ENCODE peak calls at places on chromosome 3, in five cellular contexts. One of them, this sample, is unnamed.

GRCh38 chr3:153958635-153959320 is 162.4 kb upstream of the ARHGEF26 start:
- DNase-seq in gastrocnemius medialis: no peak
- DNase-seq in tibial nerve: no peak
- DNase-seq in ovary: no peak
- DNase-seq in stomach: no peak
- DNase-seq in this sample: no peak

GRCh38 chr3:178439504-178439903 is 96.7 kb upstream of the KCNMB2 start:
- DNase-seq in tibial nerve: no peak
- DNase-seq in stomach: no peak
- DNase-seq in gastrocnemius medialis: no peak
- DNase-seq in ovary: no peak
- DNase-seq in this sample: peak

GRCh38 chr3:115788921-115789470 is 165.7 kb downstream of the GAP43 start:
- DNase-seq in tibial nerve: no peak
- DNase-seq in stomach: no peak
- DNase-seq in ovary: no peak
- DNase-seq in gastrocnemius medialis: no peak
- DNase-seq in this sample: peak

GRCh38 chr3:185867650-185868049 is 42.8 kb upstream of the IGF2BP2 start:
- DNase-seq in gastrocnemius medialis: no peak
- DNase-seq in ovary: no peak
- DNase-seq in tibial nerve: no peak
- DNase-seq in stomach: no peak
- DNase-seq in this sample: no peak

GRCh38 chr3:169998668-169999131 is 32.1 kb downstream of the SEC62 start:
- DNase-seq in tibial nerve: no peak
- DNase-seq in ovary: no peak
- DNase-seq in stomach: no peak
- DNase-seq in gastrocnemius medialis: no peak
- DNase-seq in this sample: no peak

GRCh38 chr3:181329024-181329423 is 339.5 kb upstream of the DNAJC19 start:
- DNase-seq in stomach: no peak
- DNase-seq in ovary: no peak
- DNase-seq in tibial nerve: no peak
- DNase-seq in gastrocnemius medialis: no peak
- DNase-seq in this sample: no peak

GRCh38 chr3:23270423-23270822 is 67.3 kb downstream of the UBE2E2 start:
- DNase-seq in stomach: no peak
- DNase-seq in ovary: no peak
- DNase-seq in gastrocnemius medialis: no peak
- DNase-seq in tibial nerve: no peak
- DNase-seq in this sample: no peak

GRCh38 chr3:40975711-40976121 is 223.6 kb upstream of the CTNNB1 start:
- DNase-seq in stomach: no peak
- DNase-seq in ovary: no peak
- DNase-seq in gastrocnemius medialis: no peak
- DNase-seq in tibial nerve: no peak
- DNase-seq in this sample: no peak

GRCh38 chr3:194945508-194945907 is 259.8 kb downstream of the FAM43A start:
- DNase-seq in ovary: no peak
- DNase-seq in stomach: no peak
- DNase-seq in gastrocnemius medialis: no peak
- DNase-seq in tibial nerve: no peak
- DNase-seq in this sample: no peak

DNA sequence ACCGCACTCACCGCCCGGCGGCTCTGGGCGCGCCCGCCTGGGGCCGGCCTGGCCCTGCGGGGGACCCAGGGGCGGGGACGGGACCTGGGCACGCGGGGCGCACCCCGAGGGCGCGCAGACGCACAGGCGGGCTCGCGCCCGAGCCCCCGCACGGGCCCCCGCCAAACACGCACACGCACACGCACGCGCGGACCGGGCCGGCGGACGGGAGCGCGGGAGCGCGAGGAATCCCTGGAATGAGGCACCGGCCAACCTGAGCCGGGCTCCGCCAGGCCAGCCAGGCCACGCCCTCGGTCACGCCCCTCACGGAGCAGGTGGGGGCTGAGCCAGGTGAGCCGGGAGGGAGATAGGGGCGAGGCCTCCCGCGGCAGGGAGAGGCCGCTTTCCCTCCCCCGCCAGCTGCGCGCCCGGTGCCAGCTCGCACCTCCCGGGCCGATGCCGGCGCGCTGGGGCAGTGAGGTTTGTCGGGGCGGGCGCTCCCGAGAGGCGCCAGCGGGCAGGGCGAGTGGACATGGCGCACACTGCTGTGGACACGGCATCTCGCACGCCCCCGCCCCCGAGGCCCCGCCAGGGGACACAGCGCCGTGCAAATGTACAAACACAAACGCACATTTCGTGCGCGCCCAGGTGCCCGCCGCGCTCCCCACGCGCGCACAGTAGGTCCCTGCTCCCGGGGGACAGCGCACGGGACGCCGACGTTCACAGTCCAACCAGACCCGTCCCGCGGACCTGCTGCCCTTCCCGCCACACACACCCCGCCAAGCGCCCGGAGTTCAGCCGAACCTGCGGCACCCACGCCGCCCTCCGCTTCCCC is 75.9 kb upstream of the VGLL4 start:
- DNase-seq in ovary: peak
- DNase-seq in tibial nerve: peak
- DNase-seq in stomach: peak
- DNase-seq in gastrocnemius medialis: peak
- DNase-seq in this sample: peak
- TF ChIP-seq POLR2A in ovary: no peak
- TF ChIP-seq POLR2A in tibial nerve: peak
- TF ChIP-seq POLR2A in stomach: no peak
- TF ChIP-seq POLR2A in gastrocnemius medialis: no peak
- TF ChIP-seq POLR2A in this sample: no peak

DNA sequence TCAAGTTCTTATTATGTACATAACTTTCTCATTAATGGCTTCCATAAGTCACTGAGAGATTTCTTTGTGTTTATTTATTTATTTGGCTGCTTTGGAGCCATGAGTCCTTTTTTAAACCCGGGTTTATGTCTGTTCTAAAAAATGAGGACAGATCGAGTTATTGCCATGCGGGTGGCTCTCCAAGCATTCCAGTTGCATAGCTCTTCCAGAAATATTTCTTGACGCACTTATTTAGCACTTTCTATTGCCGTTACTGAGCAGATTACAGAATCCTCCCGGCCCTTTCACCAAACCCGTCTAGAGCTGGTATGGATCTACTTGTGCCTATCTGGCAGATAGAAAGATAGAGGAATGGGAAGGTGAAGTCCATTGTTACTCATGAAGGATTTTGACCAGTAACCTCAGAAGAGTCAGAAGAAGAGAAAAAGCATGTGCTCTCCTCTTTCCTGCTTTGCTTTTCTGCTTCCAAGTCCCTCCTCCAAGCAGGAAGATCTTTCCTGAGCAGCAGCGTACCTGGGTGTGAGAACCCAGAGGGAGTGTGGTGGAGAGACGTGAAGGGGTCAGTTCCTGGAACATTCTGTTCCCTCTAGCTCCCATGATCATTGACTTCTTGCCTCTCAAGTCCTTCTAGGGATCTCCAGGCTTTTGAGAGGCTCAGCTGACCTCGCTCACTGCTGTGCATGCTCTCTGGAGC is 112.8 kb downstream of the LPP start:
- DNase-seq in gastrocnemius medialis: peak
- DNase-seq in stomach: peak
- DNase-seq in tibial nerve: peak
- DNase-seq in ovary: peak
- DNase-seq in this sample: no peak
- TF ChIP-seq POLR2A in gastrocnemius medialis: peak
- TF ChIP-seq POLR2A in stomach: no peak
- TF ChIP-seq POLR2A in tibial nerve: peak
- TF ChIP-seq POLR2A in ovary: peak
- TF ChIP-seq POLR2A in this sample: no peak

GRCh38 chr3:187077537-187077936 is 61.8 kb downstream of the RPL39L start:
- DNase-seq in gastrocnemius medialis: no peak
- DNase-seq in tibial nerve: no peak
- DNase-seq in ovary: no peak
- DNase-seq in stomach: no peak
- DNase-seq in this sample: no peak

GRCh38 chr3:187072582-187072981 is 66.7 kb downstream of the RPL39L start:
- DNase-seq in ovary: no peak
- DNase-seq in gastrocnemius medialis: no peak
- DNase-seq in tibial nerve: no peak
- DNase-seq in stomach: no peak
- DNase-seq in this sample: no peak

GRCh38 chr3:187077085-187077484 is 62.2 kb downstream of the RPL39L start:
- DNase-seq in stomach: no peak
- DNase-seq in ovary: no peak
- DNase-seq in tibial nerve: no peak
- DNase-seq in gastrocnemius medialis: no peak
- DNase-seq in this sample: no peak

GRCh38 chr3:187079090-187080022 is 59.9 kb downstream of the RPL39L start:
- DNase-seq in ovary: no peak
- DNase-seq in tibial nerve: no peak
- DNase-seq in gastrocnemius medialis: no peak
- DNase-seq in stomach: no peak
- DNase-seq in this sample: no peak

DNA sequence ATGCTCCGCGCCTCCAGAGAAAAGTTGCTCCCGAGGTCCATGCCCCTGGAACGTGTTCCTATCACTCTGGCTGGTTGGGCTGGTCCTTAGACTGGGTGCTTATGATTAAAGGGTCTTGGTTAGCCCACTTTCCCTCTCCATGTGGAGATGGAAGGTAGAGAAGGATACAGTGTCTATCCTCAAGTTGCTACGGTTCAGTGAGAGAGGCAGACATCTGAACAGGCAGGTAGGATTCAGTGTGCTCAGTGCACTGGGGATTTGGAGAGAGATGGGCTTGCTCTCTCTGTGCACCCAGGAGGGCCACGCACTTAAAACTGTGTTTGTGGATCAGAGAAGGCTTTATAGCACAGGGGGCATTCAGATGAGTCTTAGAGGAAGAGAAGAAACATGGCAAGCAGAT is 63.0 kb downstream of the RPL39L start:
- DNase-seq in stomach: no peak
- DNase-seq in ovary: no peak
- DNase-seq in gastrocnemius medialis: no peak
- DNase-seq in tibial nerve: no peak
- DNase-seq in this sample: no peak
- TF ChIP-seq POLR2A in stomach: no peak
- TF ChIP-seq POLR2A in ovary: no peak
- TF ChIP-seq POLR2A in gastrocnemius medialis: no peak
- TF ChIP-seq POLR2A in tibial nerve: no peak
- TF ChIP-seq POLR2A in this sample: no peak

DNA sequence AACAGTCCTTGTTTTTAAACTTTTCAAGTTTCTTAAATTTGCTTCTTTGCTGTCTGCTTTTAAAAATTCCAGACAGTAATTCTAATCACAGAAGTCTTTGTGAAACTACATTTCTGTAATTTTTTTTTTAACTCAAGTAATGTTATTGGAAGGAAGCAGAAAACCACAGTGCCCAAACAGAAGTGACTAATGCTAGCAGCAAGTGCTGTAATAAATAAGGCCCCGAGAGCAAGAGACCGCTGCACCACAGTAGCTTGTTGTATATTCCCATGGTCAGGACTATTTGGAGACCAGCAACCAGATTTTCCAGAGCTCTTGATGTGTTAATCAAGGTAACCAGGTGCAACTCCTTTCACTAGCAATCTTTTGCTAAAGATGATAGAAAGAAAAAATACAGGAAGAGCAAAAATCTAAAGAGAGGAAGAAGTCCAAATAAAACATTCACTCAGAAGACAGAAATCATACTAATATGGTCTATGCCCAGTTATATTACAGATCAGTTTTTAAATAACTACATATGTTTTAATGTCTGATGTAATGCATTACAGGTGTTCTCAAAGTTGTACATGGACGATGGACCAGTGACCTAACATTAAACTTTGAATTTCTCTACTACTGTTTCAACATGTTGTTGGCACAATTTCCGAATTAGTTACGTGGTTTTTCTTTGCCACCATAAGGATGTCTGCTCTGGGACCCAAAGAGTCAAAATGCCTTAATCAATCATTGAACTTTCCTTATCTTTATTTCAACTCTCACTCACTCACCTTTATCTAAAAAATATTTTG is 36.4 kb downstream of the WWTR1 start:
- DNase-seq in tibial nerve: no peak
- DNase-seq in ovary: no peak
- DNase-seq in gastrocnemius medialis: no peak
- DNase-seq in stomach: no peak
- DNase-seq in this sample: peak
- TF ChIP-seq POLR2A in tibial nerve: no peak
- TF ChIP-seq POLR2A in ovary: no peak
- TF ChIP-seq POLR2A in gastrocnemius medialis: no peak
- TF ChIP-seq POLR2A in stomach: no peak
- TF ChIP-seq POLR2A in this sample: no peak

GRCh38 chr3:141385386-141386079 is 17.2 kb downstream of the ZBTB38 start:
- DNase-seq in gastrocnemius medialis: no peak
- DNase-seq in stomach: no peak
- DNase-seq in ovary: no peak
- DNase-seq in tibial nerve: no peak
- DNase-seq in this sample: no peak
- TF ChIP-seq POLR2A in gastrocnemius medialis: no peak
- TF ChIP-seq POLR2A in stomach: no peak
- TF ChIP-seq POLR2A in ovary: no peak
- TF ChIP-seq POLR2A in tibial nerve: no peak
- TF ChIP-seq POLR2A in this sample: no peak

GRCh38 chr3:39407773-39408492 is 1.4 kb downstream of the RPSA start:
- DNase-seq in gastrocnemius medialis: no peak
- DNase-seq in tibial nerve: no peak
- DNase-seq in ovary: no peak
- DNase-seq in stomach: no peak
- DNase-seq in this sample: no peak
- TF ChIP-seq POLR2A in gastrocnemius medialis: no peak
- TF ChIP-seq POLR2A in tibial nerve: no peak
- TF ChIP-seq POLR2A in ovary: no peak
- TF ChIP-seq POLR2A in stomach: no peak
- TF ChIP-seq POLR2A in this sample: no peak

GRCh38 chr3:9807981-9808344 is 2.1 kb upstream of the TTLL3 start:
- DNase-seq in stomach: no peak
- DNase-seq in tibial nerve: no peak
- DNase-seq in ovary: no peak
- DNase-seq in gastrocnemius medialis: no peak
- DNase-seq in this sample: no peak
- TF ChIP-seq POLR2A in stomach: no peak
- TF ChIP-seq POLR2A in tibial nerve: no peak
- TF ChIP-seq POLR2A in ovary: no peak
- TF ChIP-seq POLR2A in gastrocnemius medialis: no peak
- TF ChIP-seq POLR2A in this sample: no peak

DNA sequence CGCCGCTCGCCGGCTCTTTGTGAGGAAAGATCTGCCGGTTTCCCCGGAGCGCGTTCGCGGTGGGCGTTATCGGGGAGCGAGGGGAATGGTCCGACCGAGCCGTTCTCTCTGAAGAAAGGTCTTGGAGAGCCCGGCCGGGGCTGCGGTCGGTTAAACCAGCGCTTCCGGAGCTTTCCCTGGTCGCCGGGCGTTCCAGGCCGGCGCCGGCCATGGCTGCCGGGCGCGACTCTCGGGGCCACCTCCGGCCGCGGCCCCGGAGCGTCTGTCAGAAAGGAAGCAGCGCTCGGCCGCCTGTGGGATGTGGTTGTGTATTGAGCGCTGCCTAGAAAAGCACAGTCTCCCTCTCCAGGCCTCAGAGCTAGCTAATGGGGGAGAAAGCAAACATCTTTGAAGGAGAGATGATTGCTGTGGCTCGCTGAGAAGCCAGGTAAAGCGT is 731 bp downstream of the FYTTD1 start:
- DNase-seq in gastrocnemius medialis: peak
- DNase-seq in ovary: peak
- DNase-seq in tibial nerve: peak
- DNase-seq in stomach: peak
- DNase-seq in this sample: peak
- TF ChIP-seq POLR2A in gastrocnemius medialis: no peak
- TF ChIP-seq POLR2A in ovary: no peak
- TF ChIP-seq POLR2A in tibial nerve: peak
- TF ChIP-seq POLR2A in stomach: no peak
- TF ChIP-seq POLR2A in this sample: no peak